ENCODE peak calls at places on chromosomes 11 and 22, in eight cellular contexts. One of them, this sample, is unnamed.

GRCh38 chr22:34866501-34867171 is 199.3 kb upstream of the ISX start:
- DNase-seq in sigmoid colon: no peak
- DNase-seq in cardiac muscle cell: peak; percentile 11
- DNase-seq in psoas muscle: no peak
- DNase-seq in tibial artery: no peak
- DNase-seq in uterus: no peak
- DNase-seq in OCI-LY7: no peak
- DNase-seq in IMR-90: no peak
- DNase-seq in this sample: no peak

GRCh38 chr22:37535159-37535558 is 15.9 kb upstream of the CARD10 start:
- DNase-seq in psoas muscle: no peak
- DNase-seq in sigmoid colon: no peak
- DNase-seq in IMR-90: no peak
- DNase-seq in cardiac muscle cell: no peak
- DNase-seq in uterus: no peak
- DNase-seq in OCI-LY7: no peak
- DNase-seq in tibial artery: no peak
- DNase-seq in this sample: no peak

GRCh38 chr11:97722721-97723120 is 1298.0 kb upstream of the CNTN5 start:
- DNase-seq in uterus: no peak
- DNase-seq in psoas muscle: no peak
- DNase-seq in OCI-LY7: no peak
- DNase-seq in tibial artery: no peak
- DNase-seq in IMR-90: no peak
- DNase-seq in sigmoid colon: no peak
- DNase-seq in cardiac muscle cell: no peak
- DNase-seq in this sample: no peak

GRCh38 chr11:93031386-93031785 is 61.9 kb downstream of the MTNR1B start:
- DNase-seq in tibial artery: no peak
- DNase-seq in cardiac muscle cell: no peak
- DNase-seq in OCI-LY7: no peak
- DNase-seq in uterus: no peak
- DNase-seq in psoas muscle: no peak
- DNase-seq in sigmoid colon: no peak
- DNase-seq in IMR-90: peak; percentile 82
- DNase-seq in this sample: peak; percentile 63

GRCh38 chr11:65871811-65872548 is 620 bp downstream of the EFEMP2 start:
- DNase-seq in tibial artery: no peak
- DNase-seq in cardiac muscle cell: peak; percentile 61
- DNase-seq in uterus: no peak
- DNase-seq in psoas muscle: peak; percentile 66
- DNase-seq in OCI-LY7: no peak
- DNase-seq in IMR-90: no peak
- DNase-seq in sigmoid colon: peak; percentile 78
- DNase-seq in this sample: peak; percentile 31

GRCh38 chr11:13462311-13462927 is 603 bp downstream of the BTBD10 start:
- DNase-seq in cardiac muscle cell: peak; percentile 63
- DNase-seq in psoas muscle: peak; percentile 78
- DNase-seq in uterus: peak; percentile 54
- DNase-seq in sigmoid colon: peak; percentile 78
- DNase-seq in tibial artery: peak; percentile 60
- DNase-seq in OCI-LY7: peak; percentile 59
- DNase-seq in IMR-90: peak; percentile 41
- DNase-seq in this sample: peak; percentile 33

GRCh38 chr11:61417670-61418069 is 12.1 kb downstream of the CPSF7 start:
- DNase-seq in psoas muscle: no peak
- DNase-seq in IMR-90: peak; percentile 30
- DNase-seq in OCI-LY7: no peak
- DNase-seq in tibial artery: no peak
- DNase-seq in cardiac muscle cell: no peak
- DNase-seq in sigmoid colon: no peak
- DNase-seq in uterus: no peak
- DNase-seq in this sample: no peak

GRCh38 chr22:33112606-33113005 is 54.4 kb upstream of the SYN3 start:
- DNase-seq in tibial artery: no peak
- DNase-seq in OCI-LY7: peak; percentile 96
- DNase-seq in sigmoid colon: no peak
- DNase-seq in psoas muscle: no peak
- DNase-seq in uterus: no peak
- DNase-seq in cardiac muscle cell: peak; percentile 20
- DNase-seq in IMR-90: no peak
- DNase-seq in this sample: no peak

GRCh38 chr22:43654271-43654670 is 157.8 kb downstream of the EFCAB6 start:
- DNase-seq in tibial artery: no peak
- DNase-seq in sigmoid colon: no peak
- DNase-seq in IMR-90: no peak
- DNase-seq in cardiac muscle cell: no peak
- DNase-seq in OCI-LY7: no peak
- DNase-seq in uterus: no peak
- DNase-seq in psoas muscle: no peak
- DNase-seq in this sample: no peak

GRCh38 chr11:119218141-119218878 is 12.2 kb downstream of the CBL start:
- DNase-seq in sigmoid colon: no peak
- DNase-seq in IMR-90: peak; percentile 99
- DNase-seq in psoas muscle: no peak
- DNase-seq in OCI-LY7: no peak
- DNase-seq in cardiac muscle cell: no peak
- DNase-seq in tibial artery: no peak
- DNase-seq in uterus: no peak
- DNase-seq in this sample: peak; percentile 93

GRCh38 chr11:128499613-128500213 is 87.6 kb downstream of the ETS1 start:
- DNase-seq in uterus: no peak
- DNase-seq in sigmoid colon: no peak
- DNase-seq in OCI-LY7: no peak
- DNase-seq in psoas muscle: no peak
- DNase-seq in IMR-90: no peak
- DNase-seq in tibial artery: no peak
- DNase-seq in cardiac muscle cell: no peak
- DNase-seq in this sample: no peak

GRCh38 chr22:34833982-34834510 is 231.9 kb upstream of the ISX start:
- DNase-seq in IMR-90: no peak
- DNase-seq in tibial artery: no peak
- DNase-seq in sigmoid colon: no peak
- DNase-seq in uterus: no peak
- DNase-seq in psoas muscle: no peak
- DNase-seq in OCI-LY7: no peak
- DNase-seq in cardiac muscle cell: no peak
- DNase-seq in this sample: no peak

GRCh38 chr11:119671561-119672015 is 57.4 kb downstream of the NECTIN1 start:
- DNase-seq in sigmoid colon: no peak
- DNase-seq in cardiac muscle cell: no peak
- DNase-seq in IMR-90: peak; percentile 55
- DNase-seq in OCI-LY7: no peak
- DNase-seq in tibial artery: no peak
- DNase-seq in psoas muscle: peak; percentile 71
- DNase-seq in uterus: no peak
- DNase-seq in this sample: peak; percentile 8

GRCh38 chr22:28922540-28923244 is 39.3 kb downstream of the ZNRF3 start:
- DNase-seq in OCI-LY7: no peak
- DNase-seq in IMR-90: no peak
- DNase-seq in cardiac muscle cell: no peak
- DNase-seq in sigmoid colon: no peak
- DNase-seq in psoas muscle: no peak
- DNase-seq in uterus: no peak
- DNase-seq in tibial artery: no peak
- DNase-seq in this sample: no peak

GRCh38 chr11:26930518-26931247 is 63.2 kb upstream of the FIBIN start:
- DNase-seq in IMR-90: peak; percentile 54
- DNase-seq in uterus: no peak
- DNase-seq in tibial artery: no peak
- DNase-seq in psoas muscle: no peak
- DNase-seq in OCI-LY7: no peak
- DNase-seq in cardiac muscle cell: peak; percentile 6
- DNase-seq in sigmoid colon: no peak
- DNase-seq in this sample: peak; percentile 36

GRCh38 chr22:37607010-37607911 is 1.4 kb upstream of the GGA1 start:
- DNase-seq in IMR-90: peak; percentile 40
- DNase-seq in psoas muscle: peak; percentile 87
- DNase-seq in uterus: peak; percentile 77
- DNase-seq in cardiac muscle cell: peak; percentile 88
- DNase-seq in tibial artery: peak; percentile 65
- DNase-seq in OCI-LY7: peak; percentile 87
- DNase-seq in sigmoid colon: peak; percentile 90
- DNase-seq in this sample: peak; percentile 29

GRCh38 chr22:23751441-23751996 is 607 bp upstream of the ZNF70 start:
- DNase-seq in OCI-LY7: no peak
- DNase-seq in sigmoid colon: peak; percentile 77
- DNase-seq in IMR-90: no peak
- DNase-seq in psoas muscle: no peak
- DNase-seq in uterus: peak; percentile 42
- DNase-seq in tibial artery: no peak
- DNase-seq in cardiac muscle cell: peak; percentile 39
- DNase-seq in this sample: no peak

DNA sequence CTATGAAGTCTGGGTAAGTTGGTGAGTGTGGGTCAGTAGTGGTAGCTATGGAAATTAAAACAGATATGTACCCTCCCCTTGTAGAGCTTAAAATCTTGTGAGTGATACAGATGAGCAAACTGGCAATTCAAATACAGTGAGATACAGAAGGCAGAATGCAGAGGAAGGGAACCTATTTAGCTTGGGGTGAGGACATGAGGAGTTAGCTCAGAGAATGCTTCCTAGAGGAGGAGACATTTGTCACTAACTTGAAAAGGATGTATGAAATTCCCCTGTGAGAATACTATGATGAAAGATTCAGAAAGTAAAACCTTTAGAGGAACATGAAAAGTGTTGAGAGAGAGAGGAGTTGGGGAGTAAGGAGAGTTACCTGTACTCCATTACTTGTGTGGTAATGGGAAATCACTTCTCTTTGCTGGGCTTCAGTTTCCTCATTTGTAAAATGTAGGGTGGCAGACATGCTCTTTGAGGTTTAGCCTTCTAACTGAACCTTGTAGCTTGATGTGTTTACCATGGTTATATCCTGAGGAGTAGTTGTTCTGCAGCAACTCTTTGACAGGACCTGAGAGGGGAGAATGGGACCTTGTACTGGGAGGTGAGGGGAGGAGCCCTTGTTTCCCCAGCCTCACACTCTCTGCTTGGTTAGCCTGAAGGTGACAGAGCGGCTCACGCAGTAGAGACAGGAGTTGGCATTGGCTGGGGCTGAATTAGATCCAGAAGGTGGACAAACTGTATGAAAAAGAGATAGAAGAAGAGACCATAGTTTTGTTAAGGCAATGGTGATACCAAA is 17.9 kb downstream of the SWAP70 start:
- DNase-seq in OCI-LY7: peak; percentile 59
- DNase-seq in sigmoid colon: no peak
- DNase-seq in psoas muscle: no peak
- DNase-seq in IMR-90: no peak
- DNase-seq in cardiac muscle cell: no peak
- DNase-seq in uterus: no peak
- DNase-seq in tibial artery: no peak
- DNase-seq in this sample: no peak
- H3K4me3 ChIP-seq in OCI-LY7: peak overlapping the region; percentile 30
- H3K4me3 ChIP-seq in sigmoid colon: no peak overlapping the region
- H3K4me3 ChIP-seq in psoas muscle: no peak overlapping the region
- H3K4me3 ChIP-seq in IMR-90: no peak overlapping the region
- H3K4me3 ChIP-seq in cardiac muscle cell: no peak overlapping the region
- H3K4me3 ChIP-seq in uterus: no peak overlapping the region
- H3K4me3 ChIP-seq in tibial artery: no peak overlapping the region
- H3K4me3 ChIP-seq in this sample: no peak overlapping the region

DNA sequence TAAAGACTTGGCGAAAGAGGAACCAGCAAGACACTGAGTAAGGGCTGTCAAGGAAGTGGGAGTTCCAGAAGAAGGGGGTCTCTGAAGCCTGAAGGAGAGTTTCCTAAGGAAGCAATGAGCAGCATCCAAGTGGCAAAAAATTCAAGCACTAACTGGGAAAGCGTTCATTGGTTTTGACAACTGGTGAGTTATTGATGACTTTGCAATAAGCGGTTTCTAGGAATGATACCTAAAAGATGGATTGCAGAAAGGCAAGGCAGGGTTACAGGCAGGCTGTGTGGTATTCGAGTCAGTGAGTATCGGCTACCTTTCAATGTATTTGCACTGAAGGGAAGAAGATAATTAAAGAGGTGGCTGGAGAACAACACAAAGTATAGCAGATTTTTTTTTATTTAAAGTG is 59.3 kb upstream of the NCAM1 start:
- DNase-seq in uterus: no peak
- DNase-seq in OCI-LY7: no peak
- DNase-seq in IMR-90: no peak
- DNase-seq in sigmoid colon: no peak
- DNase-seq in cardiac muscle cell: no peak
- DNase-seq in psoas muscle: no peak
- DNase-seq in tibial artery: no peak
- DNase-seq in this sample: no peak
- TF ChIP-seq CTCF in uterus: no peak
- TF ChIP-seq CTCF in OCI-LY7: no peak
- TF ChIP-seq CTCF in IMR-90: no peak
- TF ChIP-seq CTCF in sigmoid colon: no peak
- TF ChIP-seq CTCF in cardiac muscle cell: no peak
- TF ChIP-seq CTCF in psoas muscle: no peak
- TF ChIP-seq CTCF in tibial artery: no peak
- TF ChIP-seq CTCF in this sample: no peak

DNA sequence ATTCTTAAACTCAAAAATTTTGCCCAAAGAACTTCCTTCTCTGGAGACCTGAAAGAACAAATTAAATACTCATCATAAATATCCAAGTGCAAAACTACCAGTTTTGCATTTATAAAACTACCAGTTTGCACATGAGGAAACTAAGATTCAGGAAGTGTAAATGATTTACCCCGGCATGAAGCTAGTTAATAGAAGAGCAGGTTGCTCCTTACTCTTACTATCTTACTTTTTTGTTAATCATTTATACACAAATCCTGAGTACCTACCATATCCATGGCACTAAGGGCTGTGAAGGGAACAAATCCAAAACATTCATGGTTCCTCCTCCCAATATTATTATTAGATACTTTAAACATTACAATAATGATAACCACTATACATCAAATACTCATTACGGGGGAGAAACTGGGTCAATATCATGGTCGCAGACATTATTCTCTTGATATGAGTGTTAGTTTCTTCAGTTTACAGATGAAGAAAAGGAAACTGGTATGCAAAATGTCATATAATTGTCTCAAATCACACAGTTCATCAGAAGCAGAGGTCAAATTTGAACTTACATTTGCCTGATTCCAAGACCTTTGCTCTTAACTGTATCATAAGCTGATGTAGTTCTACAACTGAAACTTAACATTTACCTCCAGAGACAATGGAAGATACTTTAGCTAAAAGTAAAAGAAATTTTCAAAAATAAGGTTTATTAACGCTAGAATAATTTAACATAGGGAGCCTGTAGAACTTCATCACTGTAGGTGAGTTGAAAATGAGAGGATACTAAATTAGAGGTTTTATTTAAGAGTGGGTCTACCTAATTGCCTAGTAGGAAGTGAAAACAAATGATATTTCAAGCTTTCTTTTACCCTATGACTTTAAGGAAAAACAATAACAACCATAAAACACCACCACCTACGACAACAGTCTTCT is 74.5 kb downstream of the FAM76B start:
- DNase-seq in tibial artery: no peak
- DNase-seq in IMR-90: no peak
- DNase-seq in psoas muscle: no peak
- DNase-seq in OCI-LY7: no peak
- DNase-seq in cardiac muscle cell: no peak
- DNase-seq in uterus: no peak
- DNase-seq in sigmoid colon: no peak
- DNase-seq in this sample: no peak
- H3K27ac ChIP-seq in tibial artery: no peak overlapping the region
- H3K27ac ChIP-seq in IMR-90: no peak overlapping the region
- H3K27ac ChIP-seq in psoas muscle: no peak overlapping the region
- H3K27ac ChIP-seq in OCI-LY7: peak overlapping the region; percentile 78
- H3K27ac ChIP-seq in cardiac muscle cell: no peak overlapping the region
- H3K27ac ChIP-seq in uterus: no peak overlapping the region
- H3K27ac ChIP-seq in sigmoid colon: no peak overlapping the region
- H3K27ac ChIP-seq in this sample: no peak overlapping the region

GRCh38 chr11:76493626-76494539 is 49.1 kb downstream of the EMSY start:
- DNase-seq in IMR-90: no peak
- DNase-seq in OCI-LY7: no peak
- DNase-seq in uterus: no peak
- DNase-seq in tibial artery: no peak
- DNase-seq in sigmoid colon: no peak
- DNase-seq in psoas muscle: peak; percentile 38
- DNase-seq in cardiac muscle cell: no peak
- DNase-seq in this sample: no peak
- H3K4me3 ChIP-seq in IMR-90: no peak overlapping the region
- H3K4me3 ChIP-seq in OCI-LY7: no peak overlapping the region
- H3K4me3 ChIP-seq in uterus: no peak overlapping the region
- H3K4me3 ChIP-seq in tibial artery: no peak overlapping the region
- H3K4me3 ChIP-seq in sigmoid colon: no peak overlapping the region
- H3K4me3 ChIP-seq in psoas muscle: no peak overlapping the region
- H3K4me3 ChIP-seq in cardiac muscle cell: no peak overlapping the region
- H3K4me3 ChIP-seq in this sample: no peak overlapping the region